ENCODE peak calls at places on chromosomes 13 and 19, in four cellular contexts. R, E, F and N are unnamed samples.

GRCh38 chr19:55481148-55482127 is 3.5 kb upstream of the NAT14 start:
- DNase-seq in R (no peak), E (no peak), F (no peak), N (no peak)

GRCh38 chr19:6218497-6219146 is 61.2 kb downstream of the MLLT1 start:
- DNase-seq in R (peak; percentile 97), E (peak; percentile 91), F (peak; percentile 35), N (peak; percentile 77)

GRCh38 chr19:30223866-30224688 is 148.1 kb upstream of the ZNF536 start:
- DNase-seq in R (no peak), E (no peak), F (no peak), N (no peak)

GRCh38 chr13:67369895-67370660 is 139.9 kb upstream of the PCDH9 start:
- DNase-seq in R (no peak), E (no peak), F (no peak), N (no peak)

GRCh38 chr19:15562861-15563260 is 52.2 kb upstream of the CYP4F8 start:
- DNase-seq in R (no peak), E (no peak), F (no peak), N (peak; percentile 68)

GRCh38 chr19:31554360-31554759 is 205.1 kb upstream of the TSHZ3 start:
- DNase-seq in R (no peak), E (no peak), F (no peak), N (no peak)

GRCh38 chr13:81990652-81991051 is 1649.7 kb upstream of the SPRY2 start:
- DNase-seq in R (no peak), E (no peak), F (no peak), N (no peak)

GRCh38 chr19:48390188-48391099 is 907 bp downstream of the KDELR1 start:
- DNase-seq in R (peak; percentile 81), E (peak; percentile 85), F (no peak), N (peak; percentile 44)

GRCh38 chr13:94312511-94313191 is 166.8 kb downstream of the DCT start:
- DNase-seq in R (no peak), E (no peak), F (peak; percentile 62), N (no peak)

GRCh38 chr13:95139186-95139585 is 162.1 kb downstream of the ABCC4 start:
- DNase-seq in R (no peak), E (no peak), F (no peak), N (no peak)

GRCh38 chr13:102197193-102197592 is 204.7 kb downstream of the FGF14 start:
- DNase-seq in R (peak; percentile 29), E (no peak), F (no peak), N (peak; percentile 1)

GRCh38 chr19:9453953-9454352 is 18.6 kb upstream of the ZNF266 start:
- DNase-seq in R (no peak), E (no peak), F (no peak), N (no peak)

GRCh38 chr19:35539850-35540249 is 5.6 kb upstream of the TMEM147 start:
- DNase-seq in R (no peak), E (no peak), F (no peak), N (peak; percentile 21)

GRCh38 chr19:38658462-38659306 is 11.2 kb downstream of the ACTN4 start:
- DNase-seq in R (no peak), E (no peak), F (no peak), N (peak; percentile 95)

GRCh38 chr19:5526691-5527090 is 41.1 kb downstream of the TINCR start:
- DNase-seq in R (no peak), E (no peak), F (no peak), N (no peak)

GRCh38 chr19:47227347-47228167 is 3.4 kb downstream of the BBC3 start:
- DNase-seq in R (peak; percentile 97), E (peak; percentile 62), F (peak; percentile 69), N (peak; percentile 88)

GRCh38 chr13:65789815-65790214 is 1440.3 kb downstream of the PCDH9 start:
- DNase-seq in R (no peak), E (no peak), F (no peak), N (no peak)

GRCh38 chr13:93797463-93797862 is 570.9 kb downstream of the GPC6 start:
- DNase-seq in R (no peak), E (no peak), F (no peak), N (no peak)

GRCh38 chr13:94901070-94901469 is 188.7 kb upstream of the SOX21 start:
- DNase-seq in R (no peak), E (no peak), F (no peak), N (no peak)

GRCh38 chr19:45041125-45041524 is 2.3 kb downstream of the CLASRP start:
- DNase-seq in R (no peak), E (no peak), F (no peak), N (no peak)

GRCh38 chr19:39132344-39132969 is 6.9 kb downstream of the PAK4 start:
- DNase-seq in R (no peak), E (no peak), F (no peak), N (no peak)

GRCh38 chr13:22372261-22372660 is 701.4 kb downstream of the FGF9 start:
- DNase-seq in R (no peak), E (no peak), F (no peak), N (no peak)

GRCh38 chr19:20321139-20321656 is 154.2 kb downstream of the ZNF486 start:
- DNase-seq in R (no peak), E (no peak), F (no peak), N (no peak)
- TF ChIP-seq CREB1 in R (no peak), E (no peak), F (no peak), N (no peak)

GRCh38 chr19:355134-355533 is 10.5 kb upstream of the MIER2 start:
- DNase-seq in R (no peak), E (no peak), F (no peak), N (no peak)

GRCh38 chr19:347946-348861 is 3.6 kb upstream of the MIER2 start:
- DNase-seq in R (peak; percentile 61), E (no peak), F (no peak), N (peak; percentile 57)

GRCh38 chr19:351976-352625 is 7.5 kb upstream of the MIER2 start:
- DNase-seq in R (no peak), E (no peak), F (no peak), N (no peak)
- TF ChIP-seq ESRRA in R (no peak), E (no peak), F (no peak), N (no peak)

GRCh38 chr19:3289971-3290569 is 65.6 kb downstream of the CELF5 start:
- DNase-seq in R (no peak), E (no peak), F (no peak), N (no peak)
- TF ChIP-seq CREB1 in R (no peak), E (no peak), F (no peak), N (no peak)

DNA sequence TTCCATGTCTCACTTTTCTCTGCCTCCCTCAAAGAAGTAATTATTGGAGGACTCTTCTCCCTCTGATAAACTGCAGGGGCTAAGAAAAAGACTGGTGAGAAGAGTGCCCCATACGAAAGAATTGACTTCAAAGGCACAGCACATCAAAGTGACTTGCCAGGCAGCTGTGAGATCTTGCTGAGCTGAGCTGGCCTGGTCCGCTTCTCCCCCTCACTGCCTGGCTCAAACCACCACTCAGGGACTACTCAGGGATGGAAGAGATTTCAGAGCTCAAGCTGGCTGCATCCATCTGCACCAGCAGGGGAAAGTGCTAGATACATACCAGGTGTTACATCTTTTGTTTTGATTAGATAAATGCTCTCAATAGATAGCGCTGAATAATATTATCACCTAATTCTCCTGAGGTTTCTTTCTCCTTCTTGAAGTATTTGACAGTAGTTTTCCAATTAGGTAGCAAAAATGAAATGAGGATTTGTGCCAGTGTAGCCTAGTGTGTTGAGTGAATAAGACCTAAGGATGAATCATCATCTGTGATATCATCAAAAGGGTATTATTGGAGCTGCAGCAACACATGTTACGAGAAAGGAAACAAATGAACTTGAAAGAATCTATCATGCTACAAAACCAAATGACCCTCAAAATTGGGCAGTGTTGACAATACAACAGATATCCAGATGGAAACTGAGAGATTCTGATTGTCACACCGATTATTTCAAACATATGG is 379.8 kb downstream of the TBC1D4 start:
- DNase-seq in R (peak; percentile 21), E (no peak), F (no peak), N (no peak)
- TF ChIP-seq ESRRA in R (no peak), E (no peak), F (no peak), N (no peak)

DNA sequence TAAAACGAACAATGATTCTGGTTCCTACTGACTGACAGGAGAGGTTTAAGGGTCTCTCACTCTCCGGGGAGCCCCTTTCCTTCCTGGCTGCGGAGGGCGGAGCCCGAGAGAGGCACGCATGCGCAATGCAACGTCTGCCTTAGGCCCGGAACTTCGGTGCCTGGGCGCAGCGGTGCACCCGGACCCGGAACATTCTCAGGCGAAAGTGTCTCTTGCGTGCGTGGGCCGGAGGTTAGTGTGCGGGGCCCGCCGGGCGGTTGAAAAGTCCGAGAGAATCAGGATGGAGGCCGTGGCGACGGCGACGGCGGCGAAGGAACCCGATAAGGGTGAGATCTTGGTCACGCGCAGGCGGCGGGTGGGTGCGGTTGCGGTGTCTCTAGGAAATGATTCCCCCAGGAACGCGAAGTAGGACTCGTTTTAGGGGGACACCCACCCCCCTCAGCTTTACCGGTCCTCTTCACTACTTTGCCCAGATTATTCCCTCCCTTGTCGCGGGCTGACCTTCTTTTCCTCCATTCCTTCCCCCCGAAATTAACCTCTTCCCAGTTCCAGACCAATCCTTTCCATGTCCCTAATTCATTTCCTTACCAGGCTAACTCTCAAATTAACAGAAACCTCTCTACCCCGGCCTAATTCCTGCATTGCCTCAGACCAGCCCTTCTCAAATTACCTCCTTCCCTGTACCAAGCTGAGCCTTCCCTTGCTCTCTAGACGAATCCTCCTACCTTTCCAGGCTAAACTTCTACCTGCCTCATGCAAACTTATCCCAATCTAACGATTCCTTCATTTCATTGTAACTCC is at the start of gene CCDC97:
- DNase-seq in R (peak; percentile 88), E (peak; percentile 95), F (peak; percentile 68), N (peak; percentile 75)
- TF ChIP-seq CREB1 in R (no peak), E (no peak), F (peak; percentile 49), N (peak; percentile 54)

DNA sequence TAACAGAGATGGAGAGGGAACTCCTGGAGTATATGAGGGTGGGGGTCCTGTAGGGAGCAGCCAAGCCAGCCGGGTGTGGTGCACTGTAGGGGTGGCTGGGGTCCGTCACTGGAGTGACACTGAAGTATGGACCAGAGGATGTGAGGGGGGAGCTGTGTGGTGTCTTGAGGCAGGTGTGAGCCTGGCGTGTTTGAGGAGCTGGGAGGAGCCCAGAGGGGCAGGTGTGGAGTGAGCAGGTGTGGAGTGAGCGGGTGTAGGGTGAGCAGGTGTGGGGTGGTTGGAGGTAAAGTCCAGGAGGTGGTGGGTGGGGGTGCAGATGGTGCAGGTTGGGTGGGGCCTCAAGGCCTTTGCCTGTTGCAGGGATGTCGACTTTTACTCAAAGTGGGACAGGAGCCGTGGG is 5.9 kb downstream of the B3GNT8 start:
- DNase-seq in R (no peak), E (no peak), F (no peak), N (no peak)
- TF ChIP-seq ESRRA in R (no peak), E (no peak), F (no peak), N (no peak)

GRCh38 chr13:34608326-34608725 is 333.7 kb upstream of the NBEA start:
- DNase-seq in R (no peak), E (no peak), F (no peak), N (no peak)

GRCh38 chr13:34611678-34612077 is 330.4 kb upstream of the NBEA start:
- DNase-seq in R (no peak), E (no peak), F (no peak), N (no peak)
- TF ChIP-seq CREB1 in R (no peak), E (no peak), F (no peak), N (no peak)